ENCODE peak calls at places on chromosomes 1 and 21, in four cellular contexts. U, Q, E and A are unnamed samples.

GRCh38 chr1:88140325-88140724 is 543.7 kb upstream of the PKN2 start:
- DNase-seq in Q (no peak), U (no peak), E (no peak), A (no peak)

GRCh38 chr1:31764307-31765040 is at the start of gene ADGRB2:
- DNase-seq in Q (no peak), E (no peak), U (no peak), A (peak)

GRCh38 chr21:35203093-35204021 is 154.3 kb upstream of the RUNX1 start:
- DNase-seq in Q (no peak), U (no peak), E (no peak), A (no peak)

GRCh38 chr21:34885125-34885524 is 164.0 kb downstream of the RUNX1 start:
- DNase-seq in E (no peak), Q (no peak), U (no peak), A (no peak)

GRCh38 chr1:150621497-150622113 is 7.8 kb downstream of the ENSA start:
- DNase-seq in E (no peak), Q (no peak), U (peak), A (peak)

GRCh38 chr1:159960721-159961381 is 6.8 kb upstream of the SLAMF9 start:
- DNase-seq in U (no peak), E (no peak), Q (no peak), A (peak)

GRCh38 chr1:58620259-58620658 is 43.2 kb upstream of the TACSTD2 start:
- DNase-seq in Q (no peak), U (no peak), E (no peak), A (no peak)

GRCh38 chr1:179941439-179941838 is 13.2 kb upstream of the CEP350 start:
- DNase-seq in U (no peak), Q (no peak), E (no peak), A (no peak)

GRCh38 chr1:27133158-27133557 is 21.8 kb downstream of the SLC9A1 start:
- DNase-seq in E (no peak), U (no peak), Q (no peak), A (no peak)

GRCh38 chr21:41667136-41667535 is 99.7 kb downstream of the RIPK4 start:
- DNase-seq in U (no peak), E (no peak), Q (no peak), A (no peak)

GRCh38 chr1:85555867-85556577 is 24.5 kb upstream of the CCN1 start:
- DNase-seq in E (no peak), Q (no peak), U (no peak), A (no peak)

GRCh38 chr1:213484333-213484732 is 433.3 kb downstream of the RPS6KC1 start:
- DNase-seq in Q (no peak), E (no peak), U (no peak), A (no peak)

GRCh38 chr1:42456754-42457089 is 379 bp downstream of the PPCS start:
- DNase-seq in Q (no peak), E (peak), U (peak), A (no peak)

GRCh38 chr1:211337430-211338227 is 11.0 kb downstream of the TRAF5 start:
- DNase-seq in U (no peak), E (no peak), Q (no peak), A (no peak)